ENCODE peak calls at places on chromosomes 1 and 21, in five cellular contexts. One of them, this sample, is unnamed.

GRCh38 chr21:29658177-29658933 is 281.4 kb downstream of the GRIK1 start:
- DNase-seq in esophagus muscularis mucosa: no peak
- DNase-seq in MM.1S: no peak
- DNase-seq in mucosa of descending colon: no peak
- DNase-seq in lower lobe of right lung: no peak
- DNase-seq in this sample: no peak

GRCh38 chr1:222106369-222106768 is 364.5 kb upstream of the DUSP10 start:
- DNase-seq in esophagus muscularis mucosa: peak; percentile 85
- DNase-seq in MM.1S: no peak
- DNase-seq in mucosa of descending colon: no peak
- DNase-seq in lower lobe of right lung: no peak
- DNase-seq in this sample: no peak

GRCh38 chr21:37712204-37712934 is 203.9 kb downstream of the KCNJ6 start:
- DNase-seq in esophagus muscularis mucosa: no peak
- DNase-seq in MM.1S: peak; percentile 85
- DNase-seq in mucosa of descending colon: no peak
- DNase-seq in lower lobe of right lung: peak; percentile 72
- DNase-seq in this sample: peak; percentile 70

GRCh38 chr1:174324493-174324892 is 123.3 kb upstream of the GPR52 start:
- DNase-seq in esophagus muscularis mucosa: no peak
- DNase-seq in MM.1S: no peak
- DNase-seq in mucosa of descending colon: no peak
- DNase-seq in lower lobe of right lung: no peak
- DNase-seq in this sample: no peak

GRCh38 chr1:25765910-25766645 is 33.9 kb upstream of the SELENON start:
- DNase-seq in esophagus muscularis mucosa: no peak
- DNase-seq in MM.1S: no peak
- DNase-seq in mucosa of descending colon: no peak
- DNase-seq in lower lobe of right lung: no peak
- DNase-seq in this sample: no peak

GRCh38 chr1:117143172-117143571 is 21.6 kb upstream of the TRIM45 start:
- DNase-seq in esophagus muscularis mucosa: no peak
- DNase-seq in MM.1S: no peak
- DNase-seq in mucosa of descending colon: no peak
- DNase-seq in lower lobe of right lung: no peak
- DNase-seq in this sample: no peak

GRCh38 chr1:28370220-28371010 is 875 bp downstream of the PHACTR4 start:
- DNase-seq in esophagus muscularis mucosa: no peak
- DNase-seq in MM.1S: peak; percentile 56
- DNase-seq in mucosa of descending colon: no peak
- DNase-seq in lower lobe of right lung: no peak
- DNase-seq in this sample: peak; percentile 44

GRCh38 chr1:58861510-58861909 is 77.7 kb upstream of the JUN start:
- DNase-seq in esophagus muscularis mucosa: no peak
- DNase-seq in MM.1S: no peak
- DNase-seq in mucosa of descending colon: no peak
- DNase-seq in lower lobe of right lung: no peak
- DNase-seq in this sample: no peak

GRCh38 chr1:116777831-116778830 is 23.9 kb downstream of the CD2 start:
- DNase-seq in esophagus muscularis mucosa: no peak
- DNase-seq in MM.1S: no peak
- DNase-seq in mucosa of descending colon: no peak
- DNase-seq in lower lobe of right lung: no peak
- DNase-seq in this sample: peak; percentile 85

GRCh38 chr1:20725189-20726106 is 7.1 kb downstream of the SH2D5 start:
- DNase-seq in esophagus muscularis mucosa: no peak
- DNase-seq in MM.1S: no peak
- DNase-seq in mucosa of descending colon: no peak
- DNase-seq in lower lobe of right lung: no peak
- DNase-seq in this sample: peak; percentile 53

GRCh38 chr1:85585845-85586244 is 5.3 kb downstream of the CCN1 start:
- DNase-seq in esophagus muscularis mucosa: no peak
- DNase-seq in MM.1S: no peak
- DNase-seq in mucosa of descending colon: no peak
- DNase-seq in lower lobe of right lung: no peak
- DNase-seq in this sample: peak; percentile 83

GRCh38 chr1:64171797-64172281 is 31.6 kb upstream of the UBE2U start:
- DNase-seq in esophagus muscularis mucosa: no peak
- DNase-seq in MM.1S: peak; percentile 60
- DNase-seq in mucosa of descending colon: no peak
- DNase-seq in lower lobe of right lung: no peak
- DNase-seq in this sample: peak; percentile 50

GRCh38 chr1:244780311-244780710 is 55.1 kb upstream of the COX20 start:
- DNase-seq in esophagus muscularis mucosa: no peak
- DNase-seq in MM.1S: no peak
- DNase-seq in mucosa of descending colon: no peak
- DNase-seq in lower lobe of right lung: no peak
- DNase-seq in this sample: no peak

GRCh38 chr1:41529621-41530395 is 45.3 kb upstream of the EDN2 start:
- DNase-seq in esophagus muscularis mucosa: no peak
- DNase-seq in MM.1S: no peak
- DNase-seq in mucosa of descending colon: peak; percentile 27
- DNase-seq in lower lobe of right lung: no peak
- DNase-seq in this sample: no peak

GRCh38 chr1:20371411-20371810 is 80.7 kb downstream of the VWA5B1 start:
- DNase-seq in esophagus muscularis mucosa: no peak
- DNase-seq in MM.1S: no peak
- DNase-seq in mucosa of descending colon: no peak
- DNase-seq in lower lobe of right lung: no peak
- DNase-seq in this sample: peak; percentile 18

GRCh38 chr1:173056355-173056754 is 5.6 kb upstream of the TNFSF18 start:
- DNase-seq in esophagus muscularis mucosa: no peak
- DNase-seq in MM.1S: no peak
- DNase-seq in mucosa of descending colon: no peak
- DNase-seq in lower lobe of right lung: no peak
- DNase-seq in this sample: no peak

GRCh38 chr1:90964444-90965035 is 57.3 kb downstream of the ZNF644 start:
- DNase-seq in esophagus muscularis mucosa: no peak
- DNase-seq in MM.1S: peak; percentile 9
- DNase-seq in mucosa of descending colon: no peak
- DNase-seq in lower lobe of right lung: no peak
- DNase-seq in this sample: peak; percentile 31

GRCh38 chr1:55089683-55090082 is 50.3 kb downstream of the PCSK9 start:
- DNase-seq in esophagus muscularis mucosa: no peak
- DNase-seq in MM.1S: no peak
- DNase-seq in mucosa of descending colon: no peak
- DNase-seq in lower lobe of right lung: no peak
- DNase-seq in this sample: peak; percentile 16

GRCh38 chr1:16724718-16725438 is 15.4 kb upstream of the RNU1-4 start:
- DNase-seq in esophagus muscularis mucosa: peak; percentile 94
- DNase-seq in MM.1S: no peak
- DNase-seq in mucosa of descending colon: peak; percentile 69
- DNase-seq in lower lobe of right lung: no peak
- DNase-seq in this sample: no peak

GRCh38 chr1:179883040-179883501 is 986 bp downstream of the TOR1AIP1 start:
- DNase-seq in esophagus muscularis mucosa: no peak
- DNase-seq in MM.1S: peak; percentile 69
- DNase-seq in mucosa of descending colon: no peak
- DNase-seq in lower lobe of right lung: no peak
- DNase-seq in this sample: no peak

GRCh38 chr1:36650200-36651065 is 167.7 kb upstream of the CSF3R start:
- DNase-seq in esophagus muscularis mucosa: no peak
- DNase-seq in MM.1S: peak; percentile 52
- DNase-seq in mucosa of descending colon: no peak
- DNase-seq in lower lobe of right lung: peak; percentile 63
- DNase-seq in this sample: peak; percentile 24

GRCh38 chr1:218557731-218558130 is 212.6 kb downstream of the TGFB2 start:
- DNase-seq in esophagus muscularis mucosa: no peak
- DNase-seq in MM.1S: no peak
- DNase-seq in mucosa of descending colon: no peak
- DNase-seq in lower lobe of right lung: no peak
- DNase-seq in this sample: peak; percentile 59

GRCh38 chr1:229855999-229856650 is 210.9 kb upstream of the GALNT2 start:
- DNase-seq in esophagus muscularis mucosa: no peak
- DNase-seq in MM.1S: peak; percentile 94
- DNase-seq in mucosa of descending colon: peak; percentile 63
- DNase-seq in lower lobe of right lung: no peak
- DNase-seq in this sample: no peak

GRCh38 chr1:6037338-6037762 is 8.3 kb upstream of the KCNAB2 start:
- DNase-seq in esophagus muscularis mucosa: no peak
- DNase-seq in MM.1S: no peak
- DNase-seq in mucosa of descending colon: no peak
- DNase-seq in lower lobe of right lung: no peak
- DNase-seq in this sample: peak; percentile 63

GRCh38 chr1:172254521-172255222 is 165.8 kb upstream of the C1orf105 start:
- DNase-seq in esophagus muscularis mucosa: no peak
- DNase-seq in MM.1S: peak; percentile 37
- DNase-seq in mucosa of descending colon: no peak
- DNase-seq in lower lobe of right lung: no peak
- DNase-seq in this sample: peak; percentile 95

GRCh38 chr21:35578350-35578782 is 482.0 kb downstream of the SETD4 start:
- DNase-seq in esophagus muscularis mucosa: no peak
- DNase-seq in MM.1S: no peak
- DNase-seq in mucosa of descending colon: no peak
- DNase-seq in lower lobe of right lung: no peak
- DNase-seq in this sample: peak; percentile 81

GRCh38 chr21:44576025-44576420 is 2.5 kb downstream of the KRTAP10-4 start:
- DNase-seq in esophagus muscularis mucosa: peak; percentile 78
- DNase-seq in MM.1S: no peak
- DNase-seq in mucosa of descending colon: no peak
- DNase-seq in lower lobe of right lung: peak; percentile 26
- DNase-seq in this sample: no peak

GRCh38 chr1:232557096-232557495 is 72.8 kb downstream of the SIPA1L2 start:
- DNase-seq in esophagus muscularis mucosa: no peak
- DNase-seq in MM.1S: no peak
- DNase-seq in mucosa of descending colon: no peak
- DNase-seq in lower lobe of right lung: no peak
- DNase-seq in this sample: no peak

GRCh38 chr1:112618721-112619517 is at the start of gene ST7L:
- DNase-seq in esophagus muscularis mucosa: peak; percentile 95
- DNase-seq in MM.1S: peak; percentile 34
- DNase-seq in mucosa of descending colon: peak; percentile 80
- DNase-seq in lower lobe of right lung: peak; percentile 77
- DNase-seq in this sample: peak; percentile 74

DNA sequence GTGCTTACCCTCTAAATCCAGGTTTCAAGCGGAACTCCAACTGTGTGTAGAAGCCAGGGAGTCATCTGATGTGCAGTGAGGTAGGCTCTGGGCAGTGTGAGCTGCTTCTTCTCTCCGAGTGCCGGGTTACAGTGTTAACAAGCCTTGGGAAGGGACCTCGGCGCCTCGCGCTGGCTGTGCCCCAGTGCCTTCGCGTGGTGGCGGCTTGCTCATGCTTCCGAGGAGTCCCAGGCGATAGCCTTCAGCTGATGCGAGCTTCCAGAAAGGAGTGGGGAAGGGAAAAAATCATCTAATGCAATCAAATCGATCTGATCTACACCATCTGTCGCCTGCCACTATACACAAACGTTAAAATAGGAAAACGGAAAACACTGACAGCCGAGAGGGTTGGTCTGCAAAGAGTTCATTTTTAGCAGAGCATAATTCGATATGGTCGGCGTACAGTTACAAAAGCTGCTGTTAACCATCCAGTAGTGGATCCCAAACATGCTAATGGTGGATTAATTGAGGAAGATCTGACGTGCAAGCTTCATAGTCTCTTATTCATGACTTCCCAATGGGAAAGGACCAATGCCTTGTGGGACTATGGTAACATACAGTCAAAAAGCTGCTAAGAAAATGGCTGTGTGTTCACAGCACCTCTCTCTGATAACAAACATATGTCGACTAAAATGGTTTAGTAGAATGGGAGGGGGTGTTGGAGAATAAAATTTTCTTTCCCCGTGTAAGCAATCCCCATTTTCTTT is 128.7 kb upstream of the DPYD start:
- DNase-seq in esophagus muscularis mucosa: no peak
- DNase-seq in MM.1S: no peak
- DNase-seq in mucosa of descending colon: no peak
- DNase-seq in lower lobe of right lung: peak; percentile 42
- DNase-seq in this sample: peak; percentile 42
- H3K4me3 ChIP-seq in esophagus muscularis mucosa: no peak overlapping the region
- H3K4me3 ChIP-seq in MM.1S: no peak overlapping the region
- H3K4me3 ChIP-seq in mucosa of descending colon: no peak overlapping the region
- H3K4me3 ChIP-seq in lower lobe of right lung: no peak overlapping the region
- H3K4me3 ChIP-seq in this sample: peak overlapping the region; percentile 42

GRCh38 chr1:71522721-71523120 is 441.9 kb upstream of the ZRANB2 start:
- DNase-seq in esophagus muscularis mucosa: no peak
- DNase-seq in MM.1S: no peak
- DNase-seq in mucosa of descending colon: no peak
- DNase-seq in lower lobe of right lung: no peak
- DNase-seq in this sample: no peak

GRCh38 chr1:71526824-71527223 is 446.0 kb upstream of the ZRANB2 start:
- DNase-seq in esophagus muscularis mucosa: no peak
- DNase-seq in MM.1S: no peak
- DNase-seq in mucosa of descending colon: no peak
- DNase-seq in lower lobe of right lung: no peak
- DNase-seq in this sample: no peak

GRCh38 chr1:71521655-71522264 is 440.9 kb upstream of the ZRANB2 start:
- DNase-seq in esophagus muscularis mucosa: no peak
- DNase-seq in MM.1S: peak; percentile 53
- DNase-seq in mucosa of descending colon: no peak
- DNase-seq in lower lobe of right lung: no peak
- DNase-seq in this sample: peak; percentile 45
- TF ChIP-seq CTCF in esophagus muscularis mucosa: peak; percentile 37
- TF ChIP-seq CTCF in MM.1S: peak; percentile 66
- TF ChIP-seq CTCF in mucosa of descending colon: no peak
- TF ChIP-seq CTCF in lower lobe of right lung: peak; percentile 60
- TF ChIP-seq CTCF in this sample: peak; percentile 79

DNA sequence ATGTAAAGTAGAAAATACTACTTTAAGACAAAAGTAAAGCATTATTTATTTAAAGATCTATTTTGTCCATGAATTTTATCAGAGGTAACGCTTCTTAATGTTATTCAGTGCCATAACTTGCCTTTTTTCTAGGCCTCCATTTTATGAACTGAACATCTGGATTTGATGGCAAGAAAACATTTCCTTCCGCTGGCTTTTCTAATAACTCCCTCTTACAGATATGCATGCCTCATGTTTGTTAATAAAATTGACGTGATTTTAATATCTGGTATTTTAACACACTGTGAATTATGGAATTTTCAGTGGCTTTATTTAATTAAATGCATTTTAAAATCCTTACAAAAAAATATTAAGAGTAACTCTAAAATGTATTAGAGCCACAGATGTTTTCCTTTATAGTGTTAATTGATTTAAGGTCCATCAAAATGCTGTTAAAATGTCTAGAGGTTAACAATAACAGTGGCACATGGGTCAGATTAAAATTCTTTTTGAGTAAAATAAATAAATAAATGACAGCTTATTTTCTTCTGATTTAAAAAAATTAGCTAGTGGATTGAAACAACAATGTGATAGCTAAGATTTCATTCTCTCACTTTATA is 15.1 kb downstream of the PTPRC start:
- DNase-seq in esophagus muscularis mucosa: no peak
- DNase-seq in MM.1S: no peak
- DNase-seq in mucosa of descending colon: no peak
- DNase-seq in lower lobe of right lung: no peak
- DNase-seq in this sample: no peak
- H3K4me3 ChIP-seq in esophagus muscularis mucosa: no peak overlapping the region
- H3K4me3 ChIP-seq in MM.1S: no peak overlapping the region
- H3K4me3 ChIP-seq in mucosa of descending colon: no peak overlapping the region
- H3K4me3 ChIP-seq in lower lobe of right lung: no peak overlapping the region
- H3K4me3 ChIP-seq in this sample: no peak overlapping the region

DNA sequence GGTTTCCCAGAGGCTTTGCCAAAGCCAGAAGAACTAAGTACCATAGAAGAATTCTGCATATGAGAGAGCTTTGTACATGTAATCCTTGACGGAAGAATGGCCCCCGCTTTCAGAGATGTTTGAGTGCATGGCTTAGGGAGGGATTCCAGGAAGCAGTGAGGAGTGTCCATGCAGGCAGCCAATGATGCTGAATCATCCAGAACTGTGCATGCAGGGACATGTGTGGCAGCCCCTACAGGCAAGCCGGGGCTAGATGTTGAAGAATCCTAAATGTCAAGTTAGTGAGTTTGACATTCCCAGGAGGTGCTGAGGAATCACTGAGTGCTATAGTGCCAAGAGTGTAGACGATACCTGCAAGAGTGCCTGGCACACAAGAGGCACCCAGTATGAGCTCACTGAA is 9.9 kb upstream of the HAO2 start:
- DNase-seq in esophagus muscularis mucosa: peak; percentile 57
- DNase-seq in MM.1S: no peak
- DNase-seq in mucosa of descending colon: no peak
- DNase-seq in lower lobe of right lung: no peak
- DNase-seq in this sample: no peak
- TF ChIP-seq CTCF in esophagus muscularis mucosa: no peak
- TF ChIP-seq CTCF in MM.1S: no peak
- TF ChIP-seq CTCF in mucosa of descending colon: no peak
- TF ChIP-seq CTCF in lower lobe of right lung: no peak
- TF ChIP-seq CTCF in this sample: no peak

This sample was measured in astrocyte of the spinal cord.